ENCODE peak calls at places on chromosomes 16 and 17, in four cellular contexts. T is GM12878, M is K562, K is HL-60. J is an unnamed sample.

GRCh38 chr16:86996081-86996480 is 321.1 kb downstream of the C16orf95 start:
- DNase-seq in T (no peak), M (no peak), K (no peak), J (no peak)

GRCh38 chr17:48960834-48961515 is 7.4 kb downstream of the GIP start:
- DNase-seq in T (no peak), M (peak; percentile 24), K (no peak), J (no peak)

GRCh38 chr16:83854420-83854819 is 44.5 kb upstream of the MLYCD start:
- DNase-seq in T (no peak), M (no peak), K (no peak), J (no peak)

GRCh38 chr17:48904428-48904827 is 3.8 kb upstream of the UBE2Z start:
- DNase-seq in T (no peak), M (no peak), K (no peak), J (no peak)

GRCh38 chr17:67025216-67025792 is 19.1 kb upstream of the CACNG1 start:
- DNase-seq in T (no peak), M (no peak), K (no peak), J (no peak)

GRCh38 chr16:82857693-82858337 is 231.0 kb downstream of the CDH13 start:
- DNase-seq in T (no peak), M (no peak), K (no peak), J (no peak)

GRCh38 chr17:69031839-69032238 is 28.9 kb downstream of the ABCA9 start:
- DNase-seq in T (no peak), M (no peak), K (no peak), J (no peak)

GRCh38 chr17:35161281-35161761 is 13.7 kb downstream of the UNC45B start:
- DNase-seq in T (no peak), M (no peak), K (peak; percentile 56), J (no peak)

GRCh38 chr16:19185510-19185851 is 17.4 kb downstream of the SYT17 start:
- DNase-seq in T (no peak), M (no peak), K (no peak), J (no peak)

DNA sequence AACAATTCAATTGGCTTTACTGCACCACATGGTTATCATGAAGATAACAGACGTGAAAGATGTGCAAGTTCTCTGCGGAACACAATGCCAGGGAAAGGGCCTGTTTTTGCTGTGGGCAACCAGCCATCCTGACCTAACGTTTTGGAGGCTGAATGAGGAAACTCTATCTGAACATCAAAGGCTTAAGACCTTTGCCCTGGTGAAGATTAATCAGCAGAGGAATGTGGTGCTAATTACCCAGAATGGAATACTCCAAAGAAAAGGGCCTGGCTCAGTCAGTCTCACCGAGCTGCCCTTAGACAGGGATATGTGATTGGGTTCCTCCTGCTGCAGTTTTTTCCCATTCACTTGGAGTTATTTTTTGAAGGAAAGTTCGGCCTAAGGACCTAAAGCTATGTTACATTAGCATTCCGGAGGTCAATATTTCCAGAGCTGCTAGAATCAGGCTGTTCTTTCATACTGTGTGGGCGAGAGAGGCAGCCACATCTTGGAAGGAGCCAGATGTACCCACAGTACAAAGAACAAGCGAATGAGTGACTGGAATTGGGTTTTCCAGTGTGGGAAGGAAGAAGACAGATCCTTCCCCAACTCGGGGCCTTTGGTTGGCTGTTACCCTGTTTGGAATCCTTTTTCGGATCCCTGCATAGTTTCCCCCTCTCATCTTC is 15.5 kb downstream of the ASIC2 start:
- DNase-seq in T (no peak), M (no peak), K (no peak), J (no peak)
- TF ChIP-seq SPI1 in T (no peak), M (no peak), K (no peak), J (no peak)

GRCh38 chr17:74842599-74843351 is 16.9 kb downstream of the GRIN2C start:
- DNase-seq in T (no peak), M (peak; percentile 65), K (no peak), J (peak; percentile 68)
- TF ChIP-seq POLR2AphosphoS5 in T (no peak), M (no peak), K (no peak), J (no peak)

DNA sequence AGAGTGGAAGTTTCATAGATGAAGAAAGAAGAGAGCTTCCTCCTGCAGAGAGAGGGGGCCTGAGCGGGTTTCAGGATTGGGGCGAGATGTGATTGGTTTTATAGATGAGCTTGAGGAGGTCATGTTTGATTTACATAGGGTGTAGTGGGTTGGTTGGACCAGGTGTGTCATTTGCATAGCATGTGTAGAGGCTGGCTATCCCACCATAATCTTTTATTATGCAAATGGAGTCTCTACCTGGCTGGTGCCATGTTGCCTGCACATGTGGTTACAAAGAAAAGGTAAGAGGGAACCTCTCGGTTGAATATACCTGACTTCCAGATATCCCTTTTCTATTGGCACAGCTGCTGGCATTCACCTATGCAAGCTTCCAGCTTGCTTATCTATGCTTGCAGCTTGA is 228.1 kb downstream of the BCAS3 start:
- DNase-seq in T (no peak), M (no peak), K (no peak), J (no peak)
- TF ChIP-seq SPI1 in T (no peak), M (no peak), K (no peak), J (no peak)

DNA sequence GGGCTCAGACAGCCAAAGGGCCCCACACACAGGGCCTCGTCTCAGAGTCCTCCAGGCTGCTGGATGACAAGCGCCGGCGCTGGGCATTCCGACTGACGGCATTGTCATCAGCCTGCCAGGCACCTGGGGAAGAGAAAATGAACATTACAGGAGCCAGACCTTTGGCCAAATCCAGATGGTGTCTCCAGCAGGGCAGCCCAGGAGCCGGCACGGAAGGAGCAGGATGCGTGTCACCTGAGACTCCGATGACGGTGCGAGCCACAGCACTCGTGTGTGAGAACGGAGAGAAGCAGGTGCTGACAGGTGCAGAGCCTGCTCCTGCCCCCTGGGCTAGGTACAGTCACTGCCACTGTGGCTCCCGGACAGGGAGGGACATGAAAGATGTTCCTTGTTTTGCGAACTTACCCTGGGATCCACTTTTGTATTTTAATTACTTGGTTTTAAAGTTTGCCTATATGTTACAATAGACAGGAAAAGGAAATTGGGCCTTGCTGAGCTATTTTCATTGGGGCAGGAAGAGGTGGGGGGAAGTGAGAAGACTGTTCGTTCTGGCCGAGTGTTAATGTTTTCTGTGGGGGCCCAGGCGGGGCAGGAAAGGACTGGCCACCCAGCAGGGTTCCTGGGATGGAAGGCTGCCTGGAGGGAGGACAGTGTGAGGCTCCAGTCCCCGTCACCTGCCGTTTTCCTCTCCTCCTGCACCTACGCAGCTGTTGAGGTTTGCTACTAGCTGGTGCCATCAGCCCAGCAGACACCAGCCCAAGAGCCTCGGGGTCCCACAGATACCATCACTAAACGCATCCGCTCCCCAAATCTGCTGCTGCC is 4.4 kb upstream of the FOXJ1 start:
- DNase-seq in T (peak; percentile 19), M (no peak), K (no peak), J (no peak)
- TF ChIP-seq POLR2AphosphoS5 in T (no peak), M (no peak), K (no peak), J (no peak)

GRCh38 chr17:38455288-38455915 is 27.1 kb downstream of the ARHGAP23 start:
- DNase-seq in T (no peak), M (no peak), K (no peak), J (no peak)
- TF ChIP-seq SPI1 in T (no peak), M (no peak), K (no peak), J (no peak)

GRCh38 chr16:30628628-30629342 is 18.6 kb upstream of the ZNF689 start:
- DNase-seq in T (no peak), M (peak; percentile 77), K (peak; percentile 89), J (peak; percentile 51)
- TF ChIP-seq POLR2AphosphoS5 in T (no peak), M (no peak), K (no peak), J (no peak)

DNA sequence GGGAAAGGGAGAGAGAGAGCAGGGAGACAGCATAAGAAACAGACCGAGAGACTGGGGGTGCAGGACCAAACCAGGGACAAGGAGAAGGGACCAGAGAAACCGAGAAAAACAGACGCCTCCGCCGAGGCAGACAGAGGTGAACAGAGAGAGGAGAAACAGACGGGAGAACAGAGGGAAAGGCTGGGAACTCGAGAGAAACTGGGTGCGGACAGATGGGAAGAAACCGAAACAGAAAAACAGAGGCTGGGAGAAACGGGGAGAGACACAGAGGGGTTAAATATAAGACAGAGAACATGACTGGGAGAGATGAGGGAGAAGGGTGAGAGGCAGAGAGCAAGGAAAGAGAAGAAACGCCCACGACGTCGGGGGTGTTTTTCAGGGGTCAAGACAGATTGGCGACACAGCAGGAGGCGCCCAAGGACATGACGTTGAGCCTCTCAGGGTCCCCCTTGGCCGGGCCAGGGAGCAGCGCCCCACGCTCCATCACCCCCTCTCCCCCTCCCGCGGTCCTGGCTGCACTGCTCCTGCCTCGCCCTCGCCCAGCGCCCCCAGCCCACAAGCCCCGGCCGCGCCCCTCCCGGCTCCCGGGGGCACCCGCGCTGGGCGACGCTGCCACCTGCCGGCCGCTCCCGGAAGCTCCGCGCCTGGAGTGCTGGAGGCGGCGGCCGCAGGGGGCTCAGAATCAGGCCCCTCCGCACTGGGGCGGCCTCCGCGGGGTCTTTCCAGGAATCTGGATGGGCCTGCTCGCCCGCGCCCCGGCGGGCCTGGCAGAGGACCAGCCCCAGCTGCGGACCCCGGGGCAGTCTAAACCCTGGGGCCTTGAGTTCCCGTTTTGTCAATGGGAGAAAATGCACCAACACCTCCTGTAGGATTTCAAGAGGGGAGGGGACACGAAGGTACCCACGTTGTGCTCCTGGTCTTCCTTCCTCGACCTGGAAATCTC is 1.3 kb upstream of the TMEM92 start:
- DNase-seq in T (no peak), M (peak; percentile 74), K (no peak), J (peak; percentile 80)
- TF ChIP-seq SPI1 in T (peak; percentile 24), M (peak; percentile 35), K (peak; percentile 23), J (no peak)

DNA sequence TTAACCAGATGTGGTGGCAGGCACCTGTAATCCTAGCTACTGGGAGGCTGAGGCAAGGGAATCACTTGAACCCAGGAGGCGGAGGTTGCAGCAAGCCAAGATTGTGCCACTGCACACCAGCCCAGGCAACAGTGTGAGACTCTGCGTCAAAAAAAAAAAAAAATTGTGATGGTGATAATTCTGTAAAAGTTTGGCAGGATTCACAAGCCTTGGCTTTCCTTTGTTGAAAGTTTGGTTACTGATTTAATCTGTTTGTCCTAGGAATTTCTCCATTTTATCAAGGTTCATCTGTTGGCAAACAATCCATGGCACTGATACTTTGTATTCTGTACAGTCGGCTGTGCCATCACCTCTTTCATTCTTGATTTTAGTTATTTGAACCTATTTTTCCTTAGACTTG is 15.9 kb downstream of the EIF4A3 start:
- DNase-seq in T (no peak), M (no peak), K (no peak), J (no peak)
- TF ChIP-seq POLR2AphosphoS5 in T (no peak), M (no peak), K (no peak), J (no peak)